ENCODE peak calls at places on chromosomes 13 and 19, in five cellular contexts. One of them, this sample, is unnamed.

GRCh38 chr13:37058801-37059135 is 720 bp downstream of the SUPT20H start:
- DNase-seq in K562: peak
- DNase-seq in HepG2: no peak
- DNase-seq in GM23338: peak
- DNase-seq in GM12878: peak
- DNase-seq in this sample: no peak

GRCh38 chr19:46861691-46862503 is 1.1 kb downstream of the ARHGAP35 start:
- DNase-seq in GM12878: no peak
- DNase-seq in K562: no peak
- DNase-seq in HepG2: no peak
- DNase-seq in GM23338: peak
- DNase-seq in this sample: no peak

GRCh38 chr19:1967087-1967608 is 26.2 kb downstream of the CSNK1G2 start:
- DNase-seq in K562: no peak
- DNase-seq in GM12878: no peak
- DNase-seq in HepG2: no peak
- DNase-seq in GM23338: no peak
- DNase-seq in this sample: no peak

GRCh38 chr13:23859455-23859854 is 29.7 kb downstream of the MIPEP start:
- DNase-seq in K562: no peak
- DNase-seq in GM23338: no peak
- DNase-seq in GM12878: no peak
- DNase-seq in HepG2: peak
- DNase-seq in this sample: peak

GRCh38 chr19:13847900-13848677 is 28.8 kb upstream of the NANOS3 start:
- DNase-seq in HepG2: no peak
- DNase-seq in GM12878: no peak
- DNase-seq in K562: no peak
- DNase-seq in GM23338: no peak
- DNase-seq in this sample: no peak

GRCh38 chr13:38685974-38686571 is 804 bp upstream of the FREM2 start:
- DNase-seq in GM12878: no peak
- DNase-seq in GM23338: peak
- DNase-seq in K562: no peak
- DNase-seq in HepG2: no peak
- DNase-seq in this sample: no peak

GRCh38 chr19:1970806-1971502 is 30.0 kb downstream of the CSNK1G2 start:
- DNase-seq in HepG2: no peak
- DNase-seq in GM12878: no peak
- DNase-seq in K562: no peak
- DNase-seq in GM23338: no peak
- DNase-seq in this sample: no peak

GRCh38 chr13:40064154-40064713 is 408.8 kb downstream of the COG6 start:
- DNase-seq in K562: no peak
- DNase-seq in GM23338: no peak
- DNase-seq in HepG2: peak
- DNase-seq in GM12878: no peak
- DNase-seq in this sample: peak

GRCh38 chr13:66926851-66927524 is 303.1 kb downstream of the PCDH9 start:
- DNase-seq in HepG2: no peak
- DNase-seq in K562: no peak
- DNase-seq in GM12878: no peak
- DNase-seq in GM23338: no peak
- DNase-seq in this sample: peak

GRCh38 chr19:3691726-3692125 is 8.5 kb downstream of the PIP5K1C start:
- DNase-seq in K562: no peak
- DNase-seq in GM23338: no peak
- DNase-seq in GM12878: no peak
- DNase-seq in HepG2: no peak
- DNase-seq in this sample: no peak

GRCh38 chr13:46389985-46390384 is 2.9 kb upstream of the RUBCNL start:
- DNase-seq in GM23338: no peak
- DNase-seq in K562: no peak
- DNase-seq in HepG2: peak
- DNase-seq in GM12878: peak
- DNase-seq in this sample: no peak

GRCh38 chr19:34365463-34366401 is 736 bp downstream of the GPI start:
- DNase-seq in GM23338: peak
- DNase-seq in K562: peak
- DNase-seq in GM12878: no peak
- DNase-seq in HepG2: no peak
- DNase-seq in this sample: no peak

GRCh38 chr19:42272535-42272897 is 3.5 kb downstream of the CIC start:
- DNase-seq in HepG2: no peak
- DNase-seq in K562: no peak
- DNase-seq in GM23338: no peak
- DNase-seq in GM12878: no peak
- DNase-seq in this sample: no peak

GRCh38 chr19:33840783-33841182 is 44.1 kb downstream of the KCTD15 start:
- DNase-seq in K562: no peak
- DNase-seq in GM23338: no peak
- DNase-seq in GM12878: no peak
- DNase-seq in HepG2: no peak
- DNase-seq in this sample: no peak

GRCh38 chr13:70623260-70623659 is 515.0 kb upstream of the KLHL1 start:
- DNase-seq in K562: no peak
- DNase-seq in GM12878: no peak
- DNase-seq in HepG2: no peak
- DNase-seq in GM23338: no peak
- DNase-seq in this sample: no peak

GRCh38 chr13:101065314-101065713 is 351.0 kb downstream of the NALCN start:
- DNase-seq in GM23338: no peak
- DNase-seq in GM12878: no peak
- DNase-seq in K562: no peak
- DNase-seq in HepG2: no peak
- DNase-seq in this sample: no peak

GRCh38 chr19:45322744-45323281 is at the start of gene CKM:
- DNase-seq in GM23338: no peak
- DNase-seq in GM12878: no peak
- DNase-seq in K562: no peak
- DNase-seq in HepG2: no peak
- DNase-seq in this sample: no peak

GRCh38 chr19:45322311-45322710 is 364 bp downstream of the CKM start:
- DNase-seq in HepG2: peak
- DNase-seq in GM23338: no peak
- DNase-seq in GM12878: no peak
- DNase-seq in K562: no peak
- DNase-seq in this sample: no peak

GRCh38 chr19:45323671-45324081 is 1.0 kb upstream of the CKM start:
- DNase-seq in HepG2: no peak
- DNase-seq in K562: no peak
- DNase-seq in GM12878: no peak
- DNase-seq in GM23338: peak
- DNase-seq in this sample: no peak

GRCh38 chr19:45321848-45322247 is 827 bp downstream of the CKM start:
- DNase-seq in K562: no peak
- DNase-seq in HepG2: no peak
- DNase-seq in GM12878: no peak
- DNase-seq in GM23338: no peak
- DNase-seq in this sample: no peak

GRCh38 chr19:45324349-45324907 is 1.8 kb upstream of the CKM start:
- DNase-seq in K562: no peak
- DNase-seq in GM23338: no peak
- DNase-seq in HepG2: no peak
- DNase-seq in GM12878: no peak
- DNase-seq in this sample: no peak
- TF ChIP-seq JUNB in K562: no peak
- TF ChIP-seq JUNB in GM23338: no peak
- TF ChIP-seq JUNB in HepG2: no peak
- TF ChIP-seq JUNB in GM12878: no peak
- TF ChIP-seq JUNB in this sample: no peak

DNA sequence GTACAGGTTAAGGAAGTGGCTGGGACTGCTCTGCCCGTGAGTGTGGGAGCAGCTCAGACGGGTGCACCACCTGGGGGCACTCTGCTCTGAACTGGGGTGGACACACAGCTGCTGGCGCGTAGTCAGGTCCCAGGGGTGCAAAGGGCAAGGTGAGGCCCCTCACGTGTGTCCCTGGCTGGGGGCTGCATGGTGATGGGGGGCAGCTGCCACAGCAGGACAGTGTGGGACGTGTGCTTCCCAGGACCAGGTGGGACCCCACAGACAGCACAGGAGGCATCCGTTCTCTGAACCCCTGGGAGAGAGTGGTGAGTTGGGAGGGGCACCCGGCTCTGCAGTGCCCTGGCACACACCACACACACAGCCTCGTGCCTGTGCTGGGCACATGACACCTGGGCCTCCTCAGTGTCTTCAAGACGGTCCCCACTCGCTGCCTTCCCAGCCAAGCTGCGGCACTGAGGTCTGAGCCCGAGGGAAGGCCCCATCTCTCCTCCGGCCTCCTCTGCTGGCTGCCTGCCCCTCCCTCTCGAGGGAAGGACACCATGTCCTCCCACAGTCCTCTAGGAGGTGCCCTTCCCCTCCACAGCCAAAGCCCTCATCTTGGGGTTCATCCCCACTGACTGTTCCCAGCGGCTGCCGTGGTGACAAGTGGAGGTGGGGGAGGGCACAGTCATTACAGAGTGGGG is 24.7 kb downstream of the CILP2 start:
- DNase-seq in GM23338: peak
- DNase-seq in K562: no peak
- DNase-seq in GM12878: no peak
- DNase-seq in HepG2: no peak
- DNase-seq in this sample: no peak
- TF ChIP-seq JUNB in GM23338: no peak
- TF ChIP-seq JUNB in K562: no peak
- TF ChIP-seq JUNB in GM12878: no peak
- TF ChIP-seq JUNB in HepG2: no peak
- TF ChIP-seq JUNB in this sample: no peak

DNA sequence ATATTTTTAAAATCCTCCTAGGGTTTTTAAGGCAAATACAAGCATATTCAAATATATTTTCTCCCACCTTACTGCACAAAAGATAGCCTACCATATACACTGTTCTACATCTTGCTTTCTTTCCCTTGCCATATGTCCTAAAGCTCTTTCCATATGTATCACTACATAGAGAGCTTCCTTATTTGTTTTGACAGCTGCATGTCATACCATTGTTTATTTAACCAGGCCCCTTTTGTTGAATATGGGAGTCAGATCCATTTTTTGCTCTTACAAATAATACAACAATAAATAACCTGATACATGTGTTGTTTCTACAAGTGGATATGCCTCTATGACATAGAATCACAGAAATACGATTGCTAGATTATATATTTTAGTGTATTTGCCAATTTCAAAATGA is 32.8 kb upstream of the WDFY2 start:
- DNase-seq in HepG2: no peak
- DNase-seq in K562: no peak
- DNase-seq in GM23338: no peak
- DNase-seq in GM12878: no peak
- DNase-seq in this sample: no peak
- TF ChIP-seq JUNB in HepG2: no peak
- TF ChIP-seq JUNB in K562: no peak
- TF ChIP-seq JUNB in GM23338: no peak
- TF ChIP-seq JUNB in GM12878: no peak
- TF ChIP-seq JUNB in this sample: no peak

GRCh38 chr13:112178769-112179168 is 111.8 kb downstream of the SOX1 start:
- DNase-seq in GM12878: no peak
- DNase-seq in GM23338: no peak
- DNase-seq in HepG2: no peak
- DNase-seq in K562: no peak
- DNase-seq in this sample: no peak
- TF ChIP-seq JUNB in GM12878: no peak
- TF ChIP-seq JUNB in GM23338: no peak
- TF ChIP-seq JUNB in HepG2: no peak
- TF ChIP-seq JUNB in K562: no peak
- TF ChIP-seq JUNB in this sample: no peak